ENCODE peak calls at places on chromosomes 13 and 19, in four cellular contexts. One of them, this sample, is unnamed.

GRCh38 chr19:18274776-18275356 is 614 bp upstream of the IQCN start:
- DNase-seq in GM12878: no peak
- DNase-seq in K562: peak
- DNase-seq in GM12891: no peak
- DNase-seq in this sample: peak

GRCh38 chr19:15025237-15025636 is 24.0 kb upstream of the CASP14 start:
- DNase-seq in GM12878: no peak
- DNase-seq in K562: peak
- DNase-seq in GM12891: no peak
- DNase-seq in this sample: peak

GRCh38 chr19:28606269-28607032 is 606.5 kb downstream of the UQCRFS1 start:
- DNase-seq in GM12878: no peak
- DNase-seq in K562: peak
- DNase-seq in GM12891: no peak
- DNase-seq in this sample: no peak

GRCh38 chr13:76955236-76955635 is 6.9 kb downstream of the ACOD1 start:
- DNase-seq in GM12878: no peak
- DNase-seq in K562: no peak
- DNase-seq in GM12891: no peak
- DNase-seq in this sample: no peak

GRCh38 chr19:6273701-6274601 is 5.8 kb downstream of the MLLT1 start:
- DNase-seq in GM12878: no peak
- DNase-seq in K562: peak
- DNase-seq in GM12891: no peak
- DNase-seq in this sample: peak

GRCh38 chr13:40109324-40109958 is 454.0 kb downstream of the COG6 start:
- DNase-seq in GM12878: no peak
- DNase-seq in K562: no peak
- DNase-seq in GM12891: no peak
- DNase-seq in this sample: no peak

GRCh38 chr13:113769881-113770280 is 10.9 kb downstream of the TMEM255B start:
- DNase-seq in GM12878: no peak
- DNase-seq in K562: no peak
- DNase-seq in GM12891: no peak
- DNase-seq in this sample: no peak

GRCh38 chr19:18814063-18814462 is 17.7 kb upstream of the UPF1 start:
- DNase-seq in GM12878: no peak
- DNase-seq in K562: no peak
- DNase-seq in GM12891: no peak
- DNase-seq in this sample: no peak

GRCh38 chr19:49441210-49441959 is at the start of gene SLC17A7:
- DNase-seq in GM12878: no peak
- DNase-seq in K562: peak
- DNase-seq in GM12891: peak
- DNase-seq in this sample: no peak

GRCh38 chr19:14661372-14661924 is 13.2 kb downstream of the ADGRE3 start:
- DNase-seq in GM12878: no peak
- DNase-seq in K562: no peak
- DNase-seq in GM12891: no peak
- DNase-seq in this sample: peak

GRCh38 chr19:1568320-1569019 is at the start of gene MEX3D:
- DNase-seq in GM12878: no peak
- DNase-seq in K562: peak
- DNase-seq in GM12891: peak
- DNase-seq in this sample: peak

GRCh38 chr19:19606021-19606420 is 12.5 kb downstream of the PBX4 start:
- DNase-seq in GM12878: no peak
- DNase-seq in K562: no peak
- DNase-seq in GM12891: no peak
- DNase-seq in this sample: no peak

GRCh38 chr19:1528596-1529429 is 4.9 kb downstream of the PLK5 start:
- DNase-seq in GM12878: no peak
- DNase-seq in K562: no peak
- DNase-seq in GM12891: no peak
- DNase-seq in this sample: no peak

GRCh38 chr19:5719274-5719960 is 529 bp downstream of the LONP1 start:
- DNase-seq in GM12878: no peak
- DNase-seq in K562: peak
- DNase-seq in GM12891: no peak
- DNase-seq in this sample: peak

DNA sequence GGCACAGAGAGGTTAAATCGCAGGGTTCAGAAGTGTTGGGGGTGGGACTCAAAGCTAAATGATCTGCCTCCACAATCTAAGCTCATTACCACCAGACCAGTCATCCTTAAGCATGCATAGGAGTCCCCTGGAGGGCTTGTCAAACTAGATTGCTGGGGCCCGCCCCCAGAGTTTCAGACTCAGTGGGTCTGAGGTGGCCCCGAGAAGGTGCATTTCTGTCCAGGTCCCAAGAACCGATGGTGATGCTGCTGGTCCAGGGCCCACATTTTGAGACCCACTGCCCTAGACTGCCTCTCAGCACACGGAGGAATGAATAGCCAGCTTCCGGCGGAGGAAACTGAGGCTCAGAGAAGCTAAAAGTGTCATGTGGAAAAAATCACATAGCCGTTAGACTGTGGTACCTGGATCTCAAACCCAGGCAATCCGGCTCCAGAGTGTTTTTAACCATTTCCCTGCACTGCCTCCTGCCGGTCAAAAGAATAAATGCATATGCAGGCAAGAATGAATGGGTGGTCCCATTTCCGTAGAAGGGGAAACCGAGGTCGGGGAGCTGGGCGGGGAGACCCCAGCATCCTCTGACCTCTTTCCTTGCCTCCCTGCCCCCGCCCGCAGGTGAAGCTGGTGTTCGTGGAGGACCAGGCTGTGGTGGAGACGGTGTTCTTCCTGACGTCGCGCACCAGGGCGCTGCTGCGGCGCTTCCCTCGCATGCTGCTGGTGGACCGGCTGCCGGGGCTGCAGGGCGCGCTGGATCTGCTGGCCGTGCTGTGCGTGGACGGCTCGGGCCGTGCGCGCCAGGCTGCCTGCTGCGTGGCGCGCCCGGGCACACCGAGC is 23.8 kb downstream of the ZSWIM9 start:
- DNase-seq in GM12878: no peak
- DNase-seq in K562: peak
- DNase-seq in GM12891: no peak
- DNase-seq in this sample: no peak
- TF ChIP-seq SPI1 in GM12878: no peak
- TF ChIP-seq SPI1 in K562: no peak
- TF ChIP-seq SPI1 in GM12891: no peak
- TF ChIP-seq SPI1 in this sample: no peak

DNA sequence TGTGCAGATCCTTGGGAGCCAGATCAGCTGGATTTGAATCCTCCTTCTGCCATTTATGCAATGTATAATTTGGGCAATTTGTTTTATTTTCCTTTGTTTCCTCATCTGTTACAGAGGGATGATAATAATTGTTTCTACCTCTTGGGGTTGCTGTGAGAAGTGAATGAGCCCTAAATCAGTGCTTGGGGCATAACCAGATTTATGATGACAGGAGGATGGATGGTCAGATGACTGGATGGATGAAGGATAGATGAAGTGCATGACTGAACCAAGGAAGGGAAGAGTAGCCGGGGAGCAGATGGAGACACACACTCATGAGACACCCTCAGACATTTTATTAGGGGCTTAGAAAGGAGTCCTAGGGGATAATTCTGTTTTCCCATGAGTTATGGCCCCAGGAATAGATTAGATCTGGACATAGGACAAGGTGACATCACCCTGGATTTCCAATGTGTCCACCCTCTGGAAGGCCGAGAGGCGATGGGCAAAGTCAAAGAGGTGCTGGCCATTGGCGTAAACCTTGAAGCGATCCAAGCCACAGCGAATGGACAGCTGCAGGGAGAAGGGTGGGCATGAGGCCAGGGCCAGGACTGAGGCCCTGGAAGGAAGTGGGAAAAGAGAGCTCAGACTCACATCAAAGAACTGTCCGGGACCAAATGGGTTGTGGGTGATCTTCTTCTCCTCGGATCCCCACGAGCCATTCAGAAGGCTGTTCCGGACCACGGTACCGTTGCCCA is 11.2 kb downstream of the LGALS4 start:
- DNase-seq in GM12878: no peak
- DNase-seq in K562: no peak
- DNase-seq in GM12891: no peak
- DNase-seq in this sample: no peak
- TF ChIP-seq SPI1 in GM12878: no peak
- TF ChIP-seq SPI1 in K562: no peak
- TF ChIP-seq SPI1 in GM12891: no peak
- TF ChIP-seq SPI1 in this sample: no peak

GRCh38 chr13:102517959-102518358 is 78.8 kb upstream of the TPP2 start:
- DNase-seq in GM12878: no peak
- DNase-seq in K562: no peak
- DNase-seq in GM12891: no peak
- DNase-seq in this sample: no peak
- TF ChIP-seq SPI1 in GM12878: no peak
- TF ChIP-seq SPI1 in K562: no peak
- TF ChIP-seq SPI1 in GM12891: no peak
- TF ChIP-seq SPI1 in this sample: no peak

DNA sequence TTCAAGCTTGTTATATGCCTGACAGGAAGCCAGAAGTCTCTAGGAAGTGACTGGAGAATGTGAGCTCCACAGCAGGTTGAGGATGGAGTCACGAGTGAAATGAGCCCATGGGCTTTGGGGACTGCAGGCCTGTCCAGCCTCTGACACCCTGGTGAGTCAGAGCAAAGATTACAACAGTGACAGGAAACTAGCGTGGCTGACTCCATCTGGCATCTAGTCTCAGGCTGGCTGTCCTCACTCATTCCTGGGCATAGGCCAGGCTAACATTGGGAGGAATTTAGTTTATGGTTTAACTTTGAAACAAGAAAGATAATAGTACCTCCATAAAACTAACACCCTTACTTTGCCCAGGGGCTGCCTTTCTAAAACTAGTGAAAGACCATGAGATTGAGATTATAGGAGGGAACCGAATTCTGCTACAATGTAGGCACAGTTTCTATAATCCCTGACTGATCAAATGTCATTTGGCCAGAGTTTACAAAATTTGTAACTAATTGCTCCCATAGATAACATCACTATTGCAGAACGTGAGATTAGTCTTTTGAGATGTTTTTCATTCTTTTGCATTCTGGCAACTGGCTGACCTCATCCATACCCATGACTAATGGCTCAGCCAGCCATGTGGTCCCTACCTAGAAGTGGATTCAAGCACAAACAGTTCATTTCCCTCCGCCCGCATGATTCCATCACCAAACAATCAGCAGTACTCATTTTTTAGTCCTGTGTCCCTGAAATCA is 28.4 kb downstream of the PSG1 start:
- DNase-seq in GM12878: no peak
- DNase-seq in K562: no peak
- DNase-seq in GM12891: no peak
- DNase-seq in this sample: no peak
- TF ChIP-seq SPI1 in GM12878: no peak
- TF ChIP-seq SPI1 in K562: no peak
- TF ChIP-seq SPI1 in GM12891: no peak
- TF ChIP-seq SPI1 in this sample: no peak

GRCh38 chr13:30869491-30869890 is 36.6 kb upstream of the MEDAG start:
- DNase-seq in GM12878: no peak
- DNase-seq in K562: no peak
- DNase-seq in GM12891: no peak
- DNase-seq in this sample: no peak
- TF ChIP-seq SPI1 in GM12878: no peak
- TF ChIP-seq SPI1 in K562: no peak
- TF ChIP-seq SPI1 in GM12891: no peak
- TF ChIP-seq SPI1 in this sample: no peak

DNA sequence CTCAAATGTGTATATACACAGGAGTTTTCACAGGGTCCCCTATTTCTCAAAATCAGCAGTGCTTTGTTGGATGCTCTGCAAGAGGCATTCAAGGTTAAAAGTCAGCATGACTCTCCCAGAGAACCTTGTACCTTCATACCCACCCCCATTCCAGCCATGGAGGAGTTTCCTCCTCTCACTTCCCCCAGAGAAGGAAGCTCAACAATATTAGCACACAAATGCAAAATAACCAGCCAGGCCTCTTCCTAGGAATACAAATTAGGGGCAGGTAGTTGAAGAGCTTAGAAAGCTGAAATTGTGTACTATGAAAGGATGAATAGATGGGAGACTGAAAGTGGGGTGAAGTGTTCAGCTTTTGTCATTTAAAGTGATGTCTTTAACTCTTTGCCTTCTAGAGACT is 43.8 kb downstream of the SPRY2 start:
- DNase-seq in GM12878: no peak
- DNase-seq in K562: no peak
- DNase-seq in GM12891: no peak
- DNase-seq in this sample: peak
- TF ChIP-seq SPI1 in GM12878: no peak
- TF ChIP-seq SPI1 in K562: no peak
- TF ChIP-seq SPI1 in GM12891: no peak
- TF ChIP-seq SPI1 in this sample: peak

This sample was measured in HL-60.